ENCODE peak calls at places on chromosomes 2 and 18, in four cellular contexts. P is K562, S is SK-N-SH, L is spleen. K is an unnamed sample.

GRCh38 chr2:239262484-239263230 is 138.2 kb downstream of the HDAC4 start:
- DNase-seq in L (no peak), S (peak), P (no peak), K (peak)

GRCh38 chr18:56532176-56532840 is 106.1 kb downstream of the TXNL1 start:
- DNase-seq in P (no peak), S (no peak), L (no peak), K (no peak)

GRCh38 chr2:105244443-105244842 is 2.9 kb downstream of the GPR45 start:
- DNase-seq in S (no peak), P (no peak), L (no peak), K (no peak)

GRCh38 chr2:5691659-5692529 is at the start of gene SOX11:
- DNase-seq in L (peak), P (no peak), S (peak), K (peak)

GRCh38 chr2:127618551-127618950 is 27.4 kb upstream of the GPR17 start:
- DNase-seq in S (peak), L (peak), P (no peak), K (no peak)

GRCh38 chr2:218727502-218728165 is 17.0 kb downstream of the TTLL4 start:
- DNase-seq in S (no peak), L (no peak), P (no peak), K (no peak)

GRCh38 chr2:176468471-176468870 is 199.2 kb downstream of the MTX2 start:
- DNase-seq in S (no peak), P (no peak), L (no peak), K (no peak)

GRCh38 chr2:64448069-64448468 is 5.9 kb upstream of the LGALSL start:
- DNase-seq in S (no peak), L (no peak), P (no peak), K (no peak)

GRCh38 chr2:160389875-160390274 is 103.7 kb downstream of the RBMS1 start:
- DNase-seq in S (no peak), P (no peak), L (no peak), K (no peak)

GRCh38 chr18:70288851-70289328 is at the start of gene SOCS6:
- DNase-seq in L (peak), S (peak), P (peak), K (peak)

GRCh38 chr2:116819355-116819754 is 995.1 kb upstream of the DDX18 start:
- DNase-seq in P (peak), S (no peak), L (no peak), K (no peak)

GRCh38 chr2:100995309-100996075 is 6.6 kb upstream of the RPL31 start:
- DNase-seq in S (no peak), L (no peak), P (no peak), K (no peak)

GRCh38 chr2:196170681-196171247 is 614 bp downstream of the STK17B start:
- DNase-seq in L (peak), P (no peak), S (no peak), K (no peak)

GRCh38 chr2:234446404-234447076 is 50.3 kb downstream of the ARL4C start:
- DNase-seq in L (peak), S (no peak), P (no peak), K (peak)

GRCh38 chr18:67109535-67109934 is 407.0 kb downstream of the DSEL start:
- DNase-seq in P (no peak), L (no peak), S (no peak), K (no peak)

GRCh38 chr2:106030287-106031268 is 163.5 kb downstream of the UXS1 start:
- DNase-seq in S (no peak), P (no peak), L (no peak), K (peak)

GRCh38 chr18:63850010-63850409 is 37.5 kb upstream of the SERPINB2 start:
- DNase-seq in S (peak), P (no peak), L (no peak), K (no peak)

GRCh38 chr2:60216452-60216995 is 336.9 kb downstream of the BCL11A start:
- DNase-seq in L (no peak), P (no peak), S (no peak), K (no peak)

GRCh38 chr2:96090527-96090926 is 25.8 kb downstream of the ADRA2B start:
- DNase-seq in L (no peak), S (no peak), P (no peak), K (no peak)

GRCh38 chr2:133303150-133303549 is 265.1 kb downstream of the NCKAP5 start:
- DNase-seq in L (no peak), S (no peak), P (no peak), K (no peak)

GRCh38 chr18:61502472-61502871 is 169.2 kb downstream of the CDH20 start:
- DNase-seq in P (peak), S (peak), L (no peak), K (no peak)

GRCh38 chr2:22694300-22694699 is 690.7 kb upstream of the KLHL29 start:
- DNase-seq in L (no peak), S (no peak), P (no peak), K (no peak)

GRCh38 chr2:230582851-230583283 is 129.8 kb upstream of the CAB39 start:
- DNase-seq in S (no peak), P (no peak), L (no peak), K (no peak)

GRCh38 chr2:226802573-226802972 is 3.0 kb upstream of the IRS1 start:
- DNase-seq in P (peak), L (no peak), S (peak), K (no peak)

GRCh38 chr2:88182721-88183120 is 12.6 kb downstream of the THNSL2 start:
- DNase-seq in L (no peak), P (no peak), S (no peak), K (no peak)

GRCh38 chr18:5196253-5197031 is 615 bp downstream of the AKAIN1 start:
- DNase-seq in S (peak), P (no peak), L (no peak), K (no peak)

GRCh38 chr2:72131916-72132841 is 15.5 kb downstream of the CYP26B1 start:
- DNase-seq in P (no peak), S (peak), L (peak), K (peak)

GRCh38 chr2:165691615-165692014 is 102.4 kb downstream of the GALNT3 start:
- DNase-seq in L (no peak), P (no peak), S (no peak), K (no peak)

GRCh38 chr18:9796933-9797549 is 88.7 kb upstream of the TXNDC2 start:
- DNase-seq in L (no peak), P (no peak), S (peak), K (no peak)

GRCh38 chr2:33535409-33535808 is 59.0 kb downstream of the RASGRP3 start:
- DNase-seq in S (no peak), P (no peak), L (no peak), K (no peak)

GRCh38 chr2:17615728-17616351 is 75.3 kb downstream of the VSNL1 start:
- DNase-seq in P (no peak), L (no peak), S (no peak), K (no peak)

GRCh38 chr18:46281185-46282176 is 177.3 kb downstream of the HAUS1 start:
- DNase-seq in S (peak), P (peak), L (peak), K (no peak)

GRCh38 chr2:162044586-162044985 is 29.4 kb downstream of the DPP4 start:
- DNase-seq in S (no peak), L (no peak), P (no peak), K (no peak)

GRCh38 chr18:8507361-8507760 is 101.9 kb upstream of the RAB12 start:
- DNase-seq in L (no peak), S (peak), P (peak), K (peak)

GRCh38 chr2:158481116-158481515 is 24.4 kb downstream of the PKP4 start:
- DNase-seq in P (no peak), S (no peak), L (no peak), K (no peak)

GRCh38 chr2:3498783-3499394 is 20.4 kb downstream of the ADI1 start:
- DNase-seq in S (no peak), P (no peak), L (no peak), K (no peak)

GRCh38 chr2:10003206-10004125 is 39.9 kb upstream of the KLF11 start:
- DNase-seq in S (no peak), L (no peak), P (no peak), K (peak)
- TF ChIP-seq POLR2AphosphoS5 in S (no peak), L (no peak), P (no peak), K (no peak)

GRCh38 chr2:74659462-74659861 is 5.4 kb downstream of the SEMA4F start:
- DNase-seq in S (no peak), L (no peak), P (no peak), K (no peak)
- TF ChIP-seq POLR2AphosphoS5 in S (no peak), L (no peak), P (no peak), K (no peak)

DNA sequence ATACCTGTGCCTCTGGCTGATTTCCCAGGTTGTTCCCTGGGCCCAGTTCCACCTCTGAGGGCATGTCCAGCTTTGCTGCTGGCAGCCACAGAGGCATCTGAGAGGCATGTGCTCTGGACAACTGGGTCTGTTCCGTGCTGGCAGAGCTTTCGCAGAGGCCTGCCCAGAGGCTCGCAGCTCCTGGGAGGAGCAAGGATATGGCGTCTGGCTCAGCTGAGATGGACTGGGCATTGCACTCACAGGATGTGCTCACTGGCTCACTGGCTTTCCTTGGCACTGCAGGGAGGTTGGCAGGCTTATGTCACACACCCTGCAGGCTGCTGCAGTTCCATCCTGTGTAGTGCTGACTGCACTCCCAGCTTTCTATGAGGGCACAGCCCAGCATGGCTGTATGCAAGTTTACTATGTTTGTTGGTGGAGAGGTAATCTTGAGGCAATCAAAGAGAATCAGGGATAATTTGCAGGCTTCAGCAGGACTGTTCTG is 172.3 kb downstream of the PRKCE start:
- DNase-seq in P (no peak), S (peak), L (no peak), K (peak)
- TF ChIP-seq POLR2AphosphoS5 in P (no peak), S (no peak), L (peak), K (peak)

GRCh38 chr18:22346968-22347611 is 70.6 kb downstream of the CTAGE1 start:
- DNase-seq in L (peak), P (no peak), S (no peak), K (peak)

GRCh38 chr18:22349966-22350365 is 67.7 kb downstream of the CTAGE1 start:
- DNase-seq in S (no peak), L (no peak), P (no peak), K (no peak)

GRCh38 chr18:22348521-22349316 is 69.0 kb downstream of the CTAGE1 start:
- DNase-seq in P (no peak), L (peak), S (no peak), K (no peak)

GRCh38 chr18:22347624-22348511 is 69.8 kb downstream of the CTAGE1 start:
- DNase-seq in L (no peak), P (no peak), S (no peak), K (no peak)

GRCh38 chr18:22349317-22349898 is 68.3 kb downstream of the CTAGE1 start:
- DNase-seq in L (no peak), P (no peak), S (no peak), K (no peak)
- TF ChIP-seq POLR2AphosphoS5 in L (no peak), P (no peak), S (no peak), K (no peak)

GRCh38 chr2:130840506-130840905 is 3.8 kb downstream of the ARHGEF4 start:
- DNase-seq in S (no peak), P (no peak), L (peak), K (no peak)

GRCh38 chr2:130844161-130844560 is 7.4 kb downstream of the ARHGEF4 start:
- DNase-seq in P (no peak), S (no peak), L (peak), K (no peak)

GRCh38 chr2:130842770-130843169 is 6.1 kb downstream of the ARHGEF4 start:
- DNase-seq in L (peak), S (no peak), P (no peak), K (no peak)

GRCh38 chr2:130843321-130843985 is 6.7 kb downstream of the ARHGEF4 start:
- DNase-seq in P (no peak), L (peak), S (no peak), K (no peak)

GRCh38 chr2:130841741-130842365 is 5.1 kb downstream of the ARHGEF4 start:
- DNase-seq in P (no peak), S (no peak), L (peak), K (no peak)
- TF ChIP-seq POLR2AphosphoS5 in P (no peak), S (no peak), L (no peak), K (no peak)

DNA sequence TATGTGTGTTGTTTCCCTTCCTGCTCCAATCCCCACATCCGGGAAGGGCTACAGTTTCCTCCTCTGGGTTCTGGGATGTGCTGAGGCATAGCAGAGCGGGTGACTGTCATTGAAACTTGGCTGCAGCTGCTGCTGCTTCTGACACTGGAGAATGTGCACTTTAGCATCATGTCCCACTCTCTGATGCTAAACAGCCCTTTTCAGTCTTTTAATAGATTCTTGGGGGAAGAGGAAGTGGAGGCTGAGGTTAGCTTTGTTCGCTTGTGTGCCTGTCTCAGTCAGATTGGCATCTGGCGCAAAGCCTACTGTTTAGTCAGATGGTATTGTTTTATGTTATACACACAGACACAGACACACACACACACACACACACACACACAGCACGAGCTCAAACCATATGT is 136.5 kb upstream of the RND3 start:
- DNase-seq in S (peak), P (no peak), L (no peak), K (no peak)
- TF ChIP-seq POLR2AphosphoS5 in S (no peak), P (no peak), L (no peak), K (no peak)

DNA sequence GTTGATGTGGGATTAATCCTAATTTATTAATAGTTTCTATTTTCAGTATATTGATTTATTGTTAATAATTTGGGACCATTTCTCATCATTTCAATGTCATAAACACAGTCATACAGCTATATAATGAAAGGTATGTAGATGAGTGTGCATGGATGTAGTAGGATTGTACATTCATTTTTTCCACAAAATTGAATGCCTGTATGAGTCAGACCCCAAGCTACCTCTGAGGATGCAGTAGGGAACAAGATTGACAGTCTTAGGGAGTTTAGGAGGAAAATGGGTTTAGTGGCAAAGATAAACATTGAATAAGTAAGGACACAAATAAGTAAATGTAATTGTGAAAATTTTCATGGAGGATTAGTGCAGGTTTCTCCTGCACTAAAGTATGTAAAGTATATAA is 14.1 kb upstream of the TMEFF2 start:
- DNase-seq in P (no peak), S (no peak), L (no peak), K (no peak)
- TF ChIP-seq POLR2AphosphoS5 in P (no peak), S (no peak), L (no peak), K (no peak)